ENCODE peak calls at places on chromosomes 12 and 14, in seven cellular contexts. M, W, C, P, I, O and Y are unnamed samples.

GRCh38 chr14:38056270-38056669 is 151.4 kb upstream of the SSTR1 start:
- DNase-seq in I (peak), P (no peak), O (no peak), C (peak), M (no peak), W (no peak), Y (no peak)

GRCh38 chr14:22532345-22533056 is 56.5 kb downstream of the DAD1 start:
- DNase-seq in O (no peak), P (no peak), W (no peak), I (no peak), M (no peak), C (no peak), Y (no peak)

GRCh38 chr12:15987696-15988095 is 76.6 kb downstream of the DERA start:
- DNase-seq in P (no peak), M (no peak), W (no peak), O (no peak), C (no peak), I (no peak), Y (no peak)

GRCh38 chr12:111425655-111426054 is 19.9 kb downstream of the SH2B3 start:
- DNase-seq in M (no peak), O (no peak), C (no peak), W (no peak), P (peak), I (no peak), Y (no peak)

GRCh38 chr12:25783566-25783965 is 174.9 kb upstream of the RASSF8 start:
- DNase-seq in C (no peak), P (no peak), M (no peak), O (no peak), W (peak), I (no peak), Y (no peak)

GRCh38 chr12:15534322-15534721 is 212.0 kb downstream of the PTPRO start:
- DNase-seq in W (no peak), I (no peak), O (no peak), M (no peak), C (no peak), P (no peak), Y (no peak)

GRCh38 chr12:88577537-88577936 is 2.7 kb downstream of the KITLG start:
- DNase-seq in W (peak), O (no peak), P (no peak), M (no peak), C (peak), I (no peak), Y (no peak)

GRCh38 chr14:63248211-63248610 is 44.0 kb downstream of the RHOJ start:
- DNase-seq in I (no peak), M (peak), C (no peak), O (no peak), W (no peak), P (no peak), Y (no peak)

GRCh38 chr14:105485720-105486332 is 860 bp upstream of the CRIP1 start:
- DNase-seq in W (peak), I (peak), M (no peak), P (peak), C (peak), O (no peak), Y (peak)

GRCh38 chr12:120367252-120367923 is 1.6 kb downstream of the MSI1 start:
- DNase-seq in I (peak), M (no peak), P (no peak), O (no peak), W (peak), C (peak), Y (peak)

GRCh38 chr14:91843437-91843836 is 23.9 kb downstream of the TC2N start:
- DNase-seq in O (no peak), W (no peak), P (no peak), I (no peak), M (no peak), C (no peak), Y (no peak)

GRCh38 chr12:12922191-12922616 is 29.8 kb downstream of the GPRC5D start:
- DNase-seq in O (no peak), I (no peak), C (no peak), M (no peak), P (no peak), W (no peak), Y (no peak)

GRCh38 chr14:36066636-36067035 is 109.9 kb downstream of the PTCSC3 start:
- DNase-seq in C (no peak), M (no peak), I (no peak), W (no peak), P (no peak), O (no peak), Y (no peak)

GRCh38 chr12:15035185-15035584 is 62.3 kb downstream of the PDE6H start:
- DNase-seq in W (no peak), O (no peak), P (no peak), I (no peak), C (no peak), M (no peak), Y (no peak)

GRCh38 chr14:50347521-50347920 is 35.4 kb downstream of the DMAC2L start:
- DNase-seq in M (no peak), P (peak), O (no peak), W (peak), C (no peak), I (no peak), Y (no peak)

GRCh38 chr14:44405350-44405619 is 101.8 kb downstream of the FSCB start:
- DNase-seq in C (no peak), O (no peak), M (no peak), I (no peak), W (no peak), P (no peak), Y (no peak)

GRCh38 chr12:94305293-94305957 is 154.2 kb downstream of the CEP83 start:
- DNase-seq in P (no peak), W (no peak), I (no peak), C (no peak), M (no peak), O (no peak), Y (no peak)

GRCh38 chr12:109612975-109613502 is 39.4 kb downstream of the MVK start:
- DNase-seq in P (no peak), I (no peak), W (no peak), M (no peak), O (no peak), C (peak), Y (no peak)
- TF ChIP-seq CTCF in P (peak), I (peak), W (peak), M (peak), O (no peak), C (peak), Y (peak)

DNA sequence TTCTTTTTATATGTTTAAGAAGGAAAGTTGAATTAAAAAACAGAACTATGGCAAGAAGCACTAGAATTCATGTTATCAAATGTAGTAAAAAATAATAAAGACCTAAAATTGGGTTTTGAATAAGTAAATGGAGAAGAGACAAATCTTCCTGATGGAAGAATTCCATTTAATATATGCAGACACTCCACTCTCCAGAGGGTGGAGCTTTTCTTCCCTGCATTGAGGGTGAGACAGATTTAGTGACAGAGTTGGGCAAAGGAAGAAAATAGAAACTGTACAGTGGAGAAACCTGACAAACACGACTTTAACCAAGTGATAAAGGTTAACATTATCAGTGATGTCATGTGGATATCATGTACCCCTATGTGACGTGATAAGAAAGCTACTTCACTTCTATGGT is 217.6 kb downstream of the PRKD1 start:
- DNase-seq in I (no peak), O (no peak), C (peak), W (no peak), M (no peak), P (no peak), Y (no peak)
- TF ChIP-seq CTCF in I (peak), O (no peak), C (peak), W (peak), M (no peak), P (no peak), Y (no peak)

DNA sequence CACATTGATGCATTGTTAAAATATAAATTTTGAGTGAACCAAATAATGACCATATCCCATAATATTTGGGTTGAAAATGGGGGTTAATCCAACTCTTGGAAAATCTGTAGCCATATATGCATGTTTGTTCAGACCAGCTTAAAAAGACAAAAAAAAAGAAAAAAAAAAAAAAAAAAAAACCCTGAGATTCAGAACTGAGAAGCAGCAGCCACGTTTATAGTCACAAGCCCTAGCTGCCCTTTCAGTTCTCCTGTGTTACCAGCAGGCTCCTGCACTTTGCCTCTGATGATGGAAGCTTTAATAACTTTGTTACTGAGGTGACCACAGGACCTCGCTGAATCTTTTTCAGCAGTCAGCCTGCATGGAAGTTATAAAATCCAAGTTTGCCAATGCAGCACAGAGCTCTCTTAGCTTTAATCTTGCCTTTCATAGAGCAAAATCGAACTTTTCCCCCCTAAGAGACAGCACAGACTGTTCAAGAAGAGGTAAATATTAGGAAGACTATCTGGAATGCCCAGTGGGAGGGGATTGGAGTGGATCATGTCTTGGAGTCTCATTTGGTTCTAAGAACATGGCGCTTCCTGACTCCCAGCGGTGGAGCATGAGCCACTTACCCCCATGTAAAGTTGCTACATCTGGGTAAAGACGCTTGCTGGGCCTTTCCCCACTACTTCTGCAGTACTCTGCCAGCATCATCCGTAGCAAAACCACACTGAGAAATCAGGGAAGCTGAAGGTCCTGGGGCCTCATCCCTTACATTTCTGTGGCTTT is 20.6 kb downstream of the GNG2 start:
- DNase-seq in O (no peak), W (no peak), I (no peak), C (no peak), P (no peak), M (no peak), Y (no peak)
- TF ChIP-seq CTCF in O (no peak), W (no peak), I (no peak), C (no peak), P (no peak), M (no peak), Y (no peak)

GRCh38 chr12:31023271-31023724 is 50.4 kb upstream of the DDX11 start:
- DNase-seq in P (no peak), C (no peak), M (no peak), O (no peak), W (no peak), I (no peak), Y (no peak)

GRCh38 chr12:31021181-31021580 is 52.5 kb upstream of the DDX11 start:
- DNase-seq in W (no peak), O (no peak), P (no peak), C (no peak), I (no peak), M (no peak), Y (no peak)

GRCh38 chr12:31020385-31021166 is 53.1 kb upstream of the DDX11 start:
- DNase-seq in M (no peak), C (no peak), O (peak), I (no peak), P (no peak), W (no peak), Y (no peak)

GRCh38 chr12:31019561-31020308 is 53.9 kb upstream of the DDX11 start:
- DNase-seq in M (no peak), I (no peak), P (no peak), C (no peak), O (peak), W (no peak), Y (no peak)

DNA sequence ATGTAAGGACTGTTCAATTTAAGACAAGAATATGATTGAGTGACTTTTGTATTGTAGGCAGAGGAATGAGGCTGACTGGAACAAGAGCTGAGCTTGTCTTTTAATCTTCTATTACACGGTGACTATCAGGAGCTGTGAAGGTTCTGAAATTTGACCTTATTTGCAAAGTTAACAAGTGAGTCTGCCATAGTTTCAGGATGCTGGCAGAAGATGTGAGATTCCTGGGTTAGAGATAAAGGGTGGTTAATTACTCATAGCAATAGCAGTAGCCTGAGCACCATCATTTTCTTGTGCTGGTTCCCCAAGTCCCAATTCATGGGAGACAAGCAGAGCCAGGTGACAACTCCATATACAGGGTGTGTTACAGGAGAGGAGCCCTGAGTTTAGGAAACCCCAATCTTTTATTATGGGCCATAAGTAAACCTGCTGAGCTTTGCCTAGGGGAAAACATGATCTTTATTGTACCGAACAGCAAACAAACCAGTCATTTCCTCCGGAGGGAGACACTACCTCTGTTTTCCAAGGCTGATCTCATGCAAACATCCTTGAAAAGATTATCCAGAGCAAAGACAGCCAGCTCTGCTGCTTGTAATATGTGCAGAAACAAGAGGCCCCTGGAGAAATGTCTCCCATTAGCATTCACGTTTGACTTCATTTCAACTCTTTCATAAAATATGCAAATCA is 51.7 kb upstream of the DDX11 start:
- DNase-seq in O (no peak), I (no peak), W (peak), M (no peak), P (no peak), C (no peak), Y (no peak)
- TF ChIP-seq CTCF in O (no peak), I (peak), W (peak), M (no peak), P (no peak), C (peak), Y (no peak)

DNA sequence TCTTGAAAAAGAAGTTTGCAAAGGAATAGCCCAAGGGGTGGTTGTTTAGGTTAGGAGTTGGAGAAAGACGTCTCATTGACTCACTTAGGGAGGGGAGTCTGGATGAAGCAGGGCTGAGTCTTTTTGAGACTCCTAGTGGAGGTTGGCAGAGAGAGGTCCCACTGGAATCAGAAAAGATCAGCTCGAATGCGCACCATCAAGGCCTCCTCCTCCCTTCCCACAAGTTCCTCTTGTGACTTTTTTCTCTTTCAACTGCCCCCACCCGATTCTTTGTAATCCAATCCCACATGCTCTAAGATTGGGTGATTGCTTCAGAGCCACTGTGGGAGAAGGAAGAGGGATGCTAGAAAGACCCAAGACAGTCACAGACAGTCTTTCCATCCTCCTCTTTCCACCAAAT is 2.0 kb downstream of the ARHGEF40 start:
- DNase-seq in W (no peak), C (peak), M (no peak), I (no peak), O (no peak), P (no peak), Y (no peak)
- TF ChIP-seq CTCF in W (no peak), C (no peak), M (peak), I (no peak), O (no peak), P (no peak), Y (no peak)

GRCh38 chr12:51265024-51265423 is 5.2 kb downstream of the SMAGP start:
- DNase-seq in O (no peak), M (no peak), W (no peak), P (no peak), I (no peak), C (no peak), Y (no peak)

GRCh38 chr12:51275088-51275487 is 4.9 kb upstream of the SMAGP start:
- DNase-seq in O (no peak), W (peak), I (no peak), M (no peak), C (no peak), P (no peak), Y (no peak)

GRCh38 chr12:51270847-51271518 is 768 bp upstream of the SMAGP start:
- DNase-seq in I (no peak), W (no peak), P (peak), M (peak), O (no peak), C (peak), Y (no peak)

GRCh38 chr12:51269174-51270066 is 795 bp downstream of the SMAGP start:
- DNase-seq in I (peak), C (peak), P (peak), W (peak), M (no peak), O (peak), Y (peak)

DNA sequence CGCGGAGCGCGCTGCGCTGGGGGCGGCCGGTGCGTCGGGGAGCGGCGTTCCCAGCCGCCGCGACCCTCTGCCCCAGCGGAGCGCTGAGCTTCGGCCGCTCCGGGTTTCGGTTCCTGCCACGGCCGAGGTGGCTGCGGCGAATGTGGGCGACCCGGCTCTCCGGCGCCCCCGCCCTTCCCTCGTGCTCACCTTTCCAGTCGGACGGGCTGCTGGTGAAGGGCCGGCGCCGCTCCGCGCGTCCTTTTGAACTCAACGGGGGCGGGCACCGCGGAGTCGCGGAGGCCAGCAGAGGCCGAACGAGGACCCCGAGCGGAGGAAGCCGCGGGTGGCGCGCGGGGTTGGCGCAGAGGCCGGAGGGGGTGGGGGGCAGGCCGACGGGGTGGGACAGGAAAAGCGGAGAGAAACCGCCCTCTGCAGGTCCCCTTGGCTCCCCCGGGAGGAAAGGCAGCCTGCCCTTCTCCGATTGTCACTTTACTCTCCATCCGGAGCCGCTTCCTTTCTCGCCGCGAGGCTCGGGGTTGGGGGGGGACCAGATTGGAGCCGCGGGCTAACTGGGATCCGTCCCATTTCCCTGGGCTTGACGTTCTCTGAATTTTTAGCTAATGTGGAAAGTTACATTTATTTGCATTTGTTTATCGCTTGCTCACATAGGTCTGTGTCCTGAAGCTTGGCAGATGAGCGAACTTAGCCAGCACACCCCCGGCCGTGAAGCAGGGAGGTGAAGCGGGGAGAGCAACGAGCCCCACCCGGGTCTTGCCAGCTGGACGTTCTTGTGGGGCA is at the start of gene SMAGP:
- DNase-seq in W (peak), I (peak), C (peak), O (peak), P (peak), M (no peak), Y (peak)
- TF ChIP-seq CTCF in W (peak), I (peak), C (peak), O (no peak), P (no peak), M (no peak), Y (no peak)

GRCh38 chr14:78904094-78904493 is 733.9 kb downstream of the NRXN3 start:
- DNase-seq in W (no peak), P (no peak), C (no peak), I (no peak), M (no peak), O (no peak), Y (no peak)
- TF ChIP-seq CTCF in W (no peak), P (peak), C (no peak), I (peak), M (no peak), O (no peak), Y (no peak)

DNA sequence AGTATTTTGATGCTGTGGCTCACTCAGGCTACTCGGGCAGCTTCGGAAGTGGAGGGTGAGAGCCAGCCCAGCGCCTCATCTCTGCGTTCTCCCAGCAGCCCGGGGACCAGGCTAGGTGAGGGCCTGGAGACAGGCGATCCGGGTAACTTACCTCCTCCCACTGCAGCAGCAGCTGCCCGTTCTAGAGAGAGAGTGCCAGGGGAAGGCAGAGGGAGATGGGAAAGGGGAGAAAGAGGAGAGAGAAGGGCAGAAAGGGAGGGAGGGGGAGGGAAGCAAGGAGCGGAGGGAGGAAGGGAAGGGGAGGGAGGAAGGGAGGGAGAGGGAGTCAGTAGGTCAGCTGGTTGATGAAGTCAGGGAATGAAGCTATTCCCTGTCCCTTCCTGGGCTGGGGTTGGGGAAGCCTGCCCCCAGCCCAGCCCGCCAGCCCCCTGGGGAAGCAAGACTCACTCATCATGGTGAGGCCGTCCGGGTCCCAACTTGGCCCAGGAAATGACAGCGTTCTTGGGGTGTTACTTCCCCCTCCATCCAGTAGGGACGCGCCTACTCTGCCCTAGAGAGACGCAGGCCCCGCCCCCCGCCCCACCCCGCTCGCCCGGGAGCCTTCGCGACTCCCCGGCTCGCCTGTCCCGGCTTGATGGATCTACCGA is at the start of gene IFI27L2:
- DNase-seq in O (peak), C (peak), I (peak), W (peak), P (peak), M (no peak), Y (peak)
- TF ChIP-seq CTCF in O (peak), C (peak), I (peak), W (peak), P (no peak), M (peak), Y (peak)

GRCh38 chr12:98646165-98646764 is 1.2 kb downstream of the APAF1 start:
- DNase-seq in O (no peak), M (no peak), P (no peak), I (no peak), W (peak), C (peak), Y (no peak)
- TF ChIP-seq CTCF in O (no peak), M (no peak), P (no peak), I (no peak), W (peak), C (peak), Y (no peak)